ENCODE peak calls at places on chromosomes 6 and 20, in seven cellular contexts. K, J, N, C, G, M and V are unnamed samples.

GRCh38 chr6:104855507-104855906 is 4.2 kb downstream of the HACE1 start:
- DNase-seq in J (no peak), K (no peak), M (no peak), N (no peak), C (no peak), G (no peak), V (no peak)

GRCh38 chr20:3970016-3970415 is 45.3 kb downstream of the RNF24 start:
- DNase-seq in G (no peak), K (no peak), N (no peak), C (no peak), M (no peak), J (no peak), V (no peak)

GRCh38 chr6:34951741-34952140 is 62.7 kb downstream of the ANKS1A start:
- DNase-seq in N (no peak), C (no peak), J (no peak), G (no peak), K (no peak), M (no peak), V (no peak)

GRCh38 chr6:34246563-34247391 is 2.0 kb downstream of the SMIM29 start:
- DNase-seq in C (no peak), M (no peak), K (no peak), J (no peak), N (peak; percentile 59), G (no peak), V (peak; percentile 43)

GRCh38 chr20:15328084-15328483 is 990.7 kb upstream of the FLRT3 start:
- DNase-seq in M (no peak), J (no peak), N (no peak), C (no peak), G (peak; percentile 26), K (no peak), V (no peak)

GRCh38 chr6:56683882-56684281 is 41.2 kb upstream of the DST start:
- DNase-seq in N (peak; percentile 79), K (no peak), C (no peak), J (no peak), M (peak; percentile 57), G (peak; percentile 69), V (peak; percentile 80)

GRCh38 chr20:24894967-24895366 is 54.1 kb upstream of the CST7 start:
- DNase-seq in K (peak; percentile 81), G (no peak), M (no peak), N (no peak), J (no peak), C (no peak), V (no peak)

GRCh38 chr6:129619579-129620233 is 90.3 kb downstream of the ARHGAP18 start:
- DNase-seq in C (no peak), N (no peak), J (no peak), M (no peak), G (no peak), K (no peak), V (no peak)

GRCh38 chr6:109672204-109672603 is 18.8 kb downstream of the AK9 start:
- DNase-seq in N (no peak), J (no peak), M (no peak), K (no peak), G (no peak), C (no peak), V (no peak)

GRCh38 chr20:64079273-64080012 is at the start of gene RGS19:
- DNase-seq in K (peak; percentile 69), N (peak; percentile 72), G (peak; percentile 45), C (peak; percentile 82), M (peak; percentile 81), J (peak; percentile 56), V (peak; percentile 56)

DNA sequence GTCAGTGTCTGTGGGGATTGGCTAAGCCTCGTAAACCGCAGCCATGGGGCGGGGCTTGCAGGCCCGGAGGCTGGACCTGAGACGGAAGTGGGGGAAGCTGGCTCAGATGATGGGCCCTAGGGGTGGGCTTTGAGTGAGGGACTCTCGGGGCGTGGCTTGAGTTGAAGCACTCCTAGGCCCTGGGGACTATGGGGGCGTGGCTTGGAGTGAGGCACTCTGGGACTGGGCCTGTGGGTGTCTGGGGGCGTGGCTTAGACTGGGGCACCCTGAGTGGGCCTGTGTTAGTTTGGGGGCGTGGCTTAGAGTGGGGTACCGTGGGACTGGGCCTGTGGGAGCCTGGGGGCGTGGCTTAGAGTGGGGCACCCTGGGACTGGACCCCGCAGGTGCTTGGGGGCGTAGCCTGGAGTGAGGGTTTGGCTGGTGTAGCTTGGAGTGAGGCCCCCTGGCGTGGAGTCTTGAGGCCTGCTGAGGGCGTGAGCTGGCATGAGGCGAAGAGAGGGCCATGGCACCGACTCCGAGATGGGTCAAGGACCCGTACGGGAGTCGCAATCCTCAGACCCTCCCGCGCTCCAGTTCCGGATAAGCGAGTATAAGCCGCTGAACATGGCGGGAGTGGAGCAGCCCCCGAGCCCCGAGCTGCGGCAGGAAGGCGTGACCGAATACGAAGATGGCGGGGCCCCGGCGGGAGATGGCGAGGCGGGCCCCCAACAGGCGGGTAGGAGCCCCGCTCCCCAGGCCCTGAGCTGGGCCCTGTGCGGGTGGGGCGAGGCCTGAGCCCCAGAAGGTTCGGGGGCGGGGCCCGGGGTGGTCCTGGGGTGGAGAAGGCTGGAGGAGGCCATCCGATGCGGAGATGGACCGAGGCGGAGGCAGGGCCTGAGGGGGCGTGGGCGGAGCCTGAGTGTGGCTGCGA is 6.8 kb downstream of the L3MBTL1 start:
- DNase-seq in J (peak; percentile 96), M (peak; percentile 99), N (no peak), C (peak; percentile 98), G (peak; percentile 98), K (peak; percentile 99), V (peak; percentile 97)
- H3K27ac ChIP-seq in J (peak overlapping the region; percentile 41), M (peak overlapping the region; percentile 61), N (no peak overlapping the region), C (peak overlapping the region; percentile 67), G (peak overlapping the region; percentile 76), K (peak overlapping the region; percentile 78), V (peak overlapping the region; percentile 78)

GRCh38 chr6:45351076-45351475 is 22.9 kb downstream of the RUNX2 start:
- DNase-seq in M (no peak), C (no peak), J (no peak), K (no peak), N (no peak), G (no peak), V (no peak)
- TF ChIP-seq POLR2A in M (no peak), C (no peak), J (no peak), K (no peak), N (no peak), G (no peak), V (no peak)

GRCh38 chr6:3796396-3796795 is 44.9 kb upstream of the PXDC1 start:
- DNase-seq in M (peak; percentile 29), G (peak; percentile 44), K (no peak), N (no peak), J (no peak), C (no peak), V (no peak)

GRCh38 chr6:3793545-3793944 is 42.0 kb upstream of the PXDC1 start:
- DNase-seq in N (no peak), G (no peak), M (no peak), K (no peak), J (no peak), C (no peak), V (no peak)

GRCh38 chr6:3797231-3798200 is 46.0 kb upstream of the PXDC1 start:
- DNase-seq in C (no peak), M (no peak), G (no peak), K (no peak), N (peak; percentile 55), J (no peak), V (no peak)

GRCh38 chr6:3794092-3794491 is 42.6 kb upstream of the PXDC1 start:
- DNase-seq in K (no peak), M (no peak), N (no peak), J (no peak), C (no peak), G (no peak), V (no peak)

GRCh38 chr6:3795836-3796395 is 44.4 kb upstream of the PXDC1 start:
- DNase-seq in J (no peak), K (no peak), M (no peak), C (no peak), G (no peak), N (no peak), V (no peak)
- H3K27ac ChIP-seq in J (no peak overlapping the region), K (no peak overlapping the region), M (peak overlapping the region; percentile 86), C (no peak overlapping the region), G (peak overlapping the region; percentile 70), N (peak overlapping the region; percentile 74), V (no peak overlapping the region)

DNA sequence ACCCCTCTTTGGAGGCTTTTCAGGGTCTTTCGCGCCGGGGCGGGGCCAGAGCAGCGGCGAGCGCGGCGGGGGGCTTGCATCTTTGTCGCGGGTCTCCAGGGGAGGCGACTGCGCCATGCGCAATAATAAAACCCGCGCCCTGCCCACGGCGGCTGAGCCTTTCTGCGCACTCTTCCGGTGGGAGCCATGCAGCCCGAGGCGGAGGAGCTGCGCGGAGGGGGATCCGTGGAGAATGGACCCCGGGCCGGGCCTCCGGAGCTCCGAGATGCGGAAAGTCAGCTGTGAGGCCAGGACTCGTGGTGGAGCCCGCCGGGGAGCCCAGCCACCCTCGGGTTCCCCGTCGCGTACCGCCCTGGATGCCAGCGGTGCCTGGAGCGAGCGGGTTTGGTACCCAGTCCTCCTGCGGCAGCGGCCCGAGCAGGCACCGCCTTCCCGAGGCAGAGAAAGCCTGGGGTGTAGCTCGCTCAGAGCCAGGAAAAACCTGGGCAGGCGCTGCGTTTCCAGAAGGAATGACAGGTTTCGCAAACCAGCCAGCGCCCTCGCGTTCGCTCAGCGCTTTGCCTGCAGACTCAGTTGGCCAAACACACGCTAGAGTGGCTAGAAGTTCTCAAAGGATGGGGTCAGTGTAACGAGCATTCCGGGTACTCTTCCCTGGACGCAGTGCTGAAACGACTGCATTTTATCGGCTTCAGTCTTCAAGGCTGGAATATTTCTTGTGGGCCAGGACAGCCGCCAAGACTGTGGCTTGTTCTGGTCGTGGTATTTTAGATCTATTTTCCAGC is 1.3 kb downstream of the AKAP12 start:
- DNase-seq in N (peak; percentile 54), K (peak; percentile 41), J (peak; percentile 65), M (peak; percentile 26), G (no peak), C (peak; percentile 36), V (peak; percentile 32)
- TF ChIP-seq POLR2A in N (no peak), K (no peak), J (no peak), M (peak; percentile 11), G (no peak), C (no peak), V (no peak)

DNA sequence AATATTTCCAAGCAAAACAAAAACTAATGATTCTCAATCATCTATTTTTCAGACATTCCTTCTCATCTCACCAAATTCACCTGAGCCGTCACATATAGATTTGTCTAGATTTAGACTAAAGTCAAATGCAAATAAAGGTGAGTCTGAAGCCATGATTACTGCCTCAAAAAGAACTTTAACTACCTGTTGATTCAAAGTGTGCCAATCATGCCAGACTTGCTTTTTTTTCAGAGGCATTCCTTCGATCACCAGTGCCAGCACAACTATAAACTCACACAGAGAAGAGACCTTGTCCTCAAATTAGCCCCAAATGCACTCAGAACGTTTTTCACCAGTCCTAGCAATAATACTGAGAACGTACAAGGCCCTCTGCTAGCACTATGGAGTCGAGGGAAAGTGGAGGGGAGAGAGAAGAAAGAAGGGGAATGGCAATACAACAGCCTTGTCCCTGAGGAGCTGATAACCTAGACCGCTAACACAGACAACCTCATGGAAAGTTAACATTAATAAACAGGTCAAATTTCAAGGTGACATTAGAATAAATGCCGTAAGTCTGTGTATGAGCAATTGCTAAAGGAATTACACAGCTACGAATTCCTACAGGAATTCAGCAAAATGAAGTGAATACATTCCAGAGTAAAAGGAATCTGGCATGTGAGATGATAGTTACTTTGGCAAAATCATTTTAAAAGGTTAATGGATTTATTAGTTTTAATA is 60.9 kb downstream of the EPB41L2 start:
- DNase-seq in G (no peak), K (no peak), M (no peak), C (no peak), N (no peak), J (no peak), V (no peak)
- H3K27ac ChIP-seq in G (peak overlapping the region; percentile 56), K (peak overlapping the region; percentile 38), M (peak overlapping the region; percentile 56), C (no peak overlapping the region), N (no peak overlapping the region), J (peak overlapping the region; percentile 3), V (peak overlapping the region; percentile 46)